ENCODE peak calls at places on chromosomes 11 and 22, in five cellular contexts. O, I, S, J and U are unnamed samples.

GRCh38 chr11:119377112-119377901 is 4.2 kb downstream of the USP2 start:
- DNase-seq in I (no peak), S (no peak), O (no peak), J (no peak), U (no peak)

GRCh38 chr11:112784323-112785073 is 176.7 kb upstream of the NCAM1 start:
- DNase-seq in O (no peak), I (peak), S (peak), J (no peak), U (peak)

GRCh38 chr11:8777907-8778767 is 95.5 kb downstream of the RPL27A start:
- DNase-seq in S (no peak), O (peak), J (no peak), I (peak), U (peak)

GRCh38 chr11:30879322-30880020 is 293.3 kb upstream of the MPPED2 start:
- DNase-seq in O (no peak), J (no peak), S (no peak), I (no peak), U (no peak)

GRCh38 chr22:49021926-49022815 is 805.5 kb downstream of the BRD1 start:
- DNase-seq in O (no peak), I (no peak), J (no peak), S (no peak), U (no peak)

GRCh38 chr11:77559686-77560425 is 29.9 kb upstream of the AQP11 start:
- DNase-seq in O (no peak), J (no peak), I (peak), S (no peak), U (peak)

GRCh38 chr11:43582837-43583462 is 97.6 kb upstream of the HSD17B12 start:
- DNase-seq in I (no peak), J (no peak), O (no peak), S (no peak), U (no peak)

GRCh38 chr22:43200031-43200430 is 13.1 kb upstream of the TTLL12 start:
- DNase-seq in J (no peak), I (no peak), O (no peak), S (no peak), U (no peak)

GRCh38 chr11:125940145-125940544 is 5.7 kb upstream of the VSIG10L2 start:
- DNase-seq in S (no peak), J (no peak), I (no peak), O (no peak), U (no peak)

GRCh38 chr11:20360650-20361049 is 2.9 kb upstream of the HTATIP2 start:
- DNase-seq in J (no peak), S (no peak), O (no peak), I (peak), U (peak)

GRCh38 chr22:27307545-27308279 is 493.8 kb downstream of the MN1 start:
- DNase-seq in O (no peak), J (no peak), S (no peak), I (no peak), U (no peak)

GRCh38 chr11:119316017-119316728 is 757 bp downstream of the MCAM start:
- DNase-seq in O (no peak), S (no peak), I (no peak), J (peak), U (no peak)

GRCh38 chr22:39528681-39529486 is 3.7 kb downstream of the RPS19BP1 start:
- DNase-seq in O (peak), S (peak), I (peak), J (peak), U (peak)

GRCh38 chr22:38870791-38871359 is 1.1 kb downstream of the CBX6 start:
- DNase-seq in O (no peak), I (no peak), J (no peak), S (no peak), U (no peak)

GRCh38 chr11:64490562-64491216 is 100.3 kb upstream of the SLC22A12 start:
- DNase-seq in O (no peak), S (no peak), J (no peak), I (no peak), U (no peak)

GRCh38 chr11:9982796-9983579 is 311.0 kb downstream of the SBF2 start:
- DNase-seq in J (no peak), O (no peak), I (peak), S (no peak), U (peak)

GRCh38 chr11:26276798-26277424 is 55.0 kb upstream of the ANO3 start:
- DNase-seq in S (peak), O (peak), I (peak), J (peak), U (peak)

GRCh38 chr11:94876645-94877445 is 96.5 kb downstream of the CWC15 start:
- DNase-seq in I (peak), J (peak), O (peak), S (peak), U (peak)

GRCh38 chr22:27990451-27990840 is 71.4 kb upstream of the PITPNB start:
- DNase-seq in J (no peak), S (no peak), O (no peak), I (no peak), U (no peak)

GRCh38 chr11:94749367-94749766 is 18.8 kb upstream of the AMOTL1 start:
- DNase-seq in J (no peak), I (no peak), S (no peak), O (no peak), U (no peak)

GRCh38 chr11:2862395-2862949 is 23.1 kb downstream of the CDKN1C start:
- DNase-seq in J (no peak), O (no peak), S (no peak), I (no peak), U (no peak)

GRCh38 chr11:70732493-70733206 is 334.3 kb downstream of the CTTN start:
- DNase-seq in S (no peak), I (no peak), J (no peak), O (no peak), U (no peak)
- TF ChIP-seq CTCF in S (no peak), I (no peak), J (no peak), O (no peak), U (no peak)

GRCh38 chr22:25077964-25078363 is 121.7 kb upstream of the CRYBB3 start:
- DNase-seq in S (no peak), O (no peak), J (no peak), I (no peak), U (no peak)

GRCh38 chr22:25077056-25077455 is 122.6 kb upstream of the CRYBB3 start:
- DNase-seq in O (no peak), I (no peak), S (no peak), J (no peak), U (no peak)

GRCh38 chr22:25076281-25076680 is 123.4 kb upstream of the CRYBB3 start:
- DNase-seq in S (no peak), I (no peak), J (no peak), O (no peak), U (no peak)

GRCh38 chr22:25080855-25081254 is 118.8 kb upstream of the CRYBB3 start:
- DNase-seq in O (no peak), J (no peak), S (no peak), I (no peak), U (no peak)

DNA sequence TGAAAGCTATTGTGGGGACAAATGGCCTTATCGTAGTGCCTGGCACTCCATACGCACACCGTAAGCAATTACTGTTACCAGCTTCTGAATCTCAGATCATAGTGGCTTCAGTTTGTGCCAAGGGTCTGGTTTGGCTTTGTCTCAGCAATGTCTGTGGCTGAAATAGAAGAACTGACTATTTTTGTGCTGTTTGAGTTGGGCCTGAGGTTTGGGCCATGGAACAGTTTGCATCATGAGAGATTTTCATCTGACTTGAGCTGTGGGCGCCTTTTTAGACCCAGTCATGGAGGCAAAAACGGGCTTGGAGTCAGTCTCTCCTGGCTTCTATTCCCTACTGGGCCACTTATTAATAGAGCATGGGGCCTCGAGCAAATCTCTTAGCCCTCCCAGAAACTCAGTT is 121.1 kb upstream of the CRYBB3 start:
- DNase-seq in O (no peak), I (no peak), S (no peak), J (no peak), U (no peak)
- TF ChIP-seq CTCF in O (no peak), I (no peak), S (no peak), J (no peak), U (no peak)

GRCh38 chr11:876550-876949 is 33.9 kb downstream of the TSPAN4 start:
- DNase-seq in O (no peak), J (peak), S (no peak), I (peak), U (no peak)
- TF ChIP-seq CTCF in O (no peak), J (no peak), S (no peak), I (no peak), U (no peak)

GRCh38 chr11:111454561-111455192 is 57.5 kb downstream of the BTG4 start:
- DNase-seq in O (peak), S (no peak), I (peak), J (peak), U (peak)
- TF ChIP-seq CTCF in O (peak), S (peak), I (peak), J (peak), U (peak)

GRCh38 chr11:129743029-129743846 is 72.4 kb upstream of the TMEM45B start:
- DNase-seq in I (no peak), S (no peak), J (no peak), O (no peak), U (no peak)
- TF ChIP-seq CTCF in I (no peak), S (no peak), J (no peak), O (no peak), U (no peak)

DNA sequence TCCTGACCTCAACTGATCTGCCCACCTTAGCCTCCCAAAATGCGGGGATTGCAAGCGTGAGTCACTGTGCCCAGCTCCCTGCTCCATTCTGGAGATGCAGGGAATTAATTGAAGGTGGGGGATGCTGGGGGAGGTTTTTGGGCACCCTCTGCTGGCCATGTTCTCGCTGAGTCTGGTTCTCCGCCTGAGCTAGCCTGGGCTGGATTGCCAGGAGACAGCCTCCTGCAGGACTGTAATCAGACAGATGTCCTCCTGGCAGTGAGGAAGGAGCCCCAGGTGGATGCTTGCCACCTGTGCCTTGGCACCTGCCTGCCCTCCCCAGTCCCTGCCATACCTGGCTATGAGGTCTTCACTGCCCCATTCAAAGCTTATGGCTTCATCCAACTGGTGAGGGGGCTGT is 5.4 kb downstream of the MTFP1 start:
- DNase-seq in S (no peak), I (no peak), O (no peak), J (no peak), U (no peak)
- TF ChIP-seq CTCF in S (no peak), I (no peak), O (no peak), J (no peak), U (peak)

GRCh38 chr11:71563401-71563800 is 2.0 kb upstream of the KRTAP5-10 start:
- DNase-seq in J (peak), O (peak), S (no peak), I (peak), U (peak)
- TF ChIP-seq CTCF in J (peak), O (peak), S (no peak), I (peak), U (peak)

DNA sequence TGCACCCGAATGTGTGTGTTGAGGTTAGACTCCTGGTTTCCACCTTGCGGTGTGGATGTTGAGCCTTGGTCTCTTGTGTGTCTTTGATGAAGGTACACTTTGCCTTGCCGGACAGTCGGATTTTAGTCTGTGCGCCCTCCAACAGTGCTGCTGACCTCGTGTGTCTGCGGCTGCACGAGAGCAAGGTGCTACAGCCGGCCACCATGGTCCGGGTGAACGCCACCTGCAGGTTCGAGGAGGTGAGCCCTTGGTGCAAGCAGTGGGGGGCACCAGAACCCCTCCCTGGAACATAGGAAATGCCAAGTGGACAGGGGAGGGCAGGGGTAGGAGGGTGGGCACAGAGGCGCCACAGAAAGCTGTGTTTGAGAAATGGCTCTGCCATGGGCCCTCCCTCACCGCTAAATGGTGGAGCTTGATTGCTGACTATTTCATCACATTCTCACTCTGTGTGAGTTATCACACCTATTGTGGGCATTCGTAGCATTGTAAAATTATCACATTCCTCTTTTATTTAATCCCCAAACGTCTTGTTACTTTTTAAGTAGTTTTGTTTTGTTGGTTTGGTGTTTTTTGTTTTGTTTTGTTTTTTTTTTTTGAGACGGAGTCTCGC is 26.4 kb upstream of the PANX2 start:
- DNase-seq in S (no peak), I (no peak), O (no peak), J (no peak), U (no peak)
- TF ChIP-seq CTCF in S (no peak), I (no peak), O (no peak), J (no peak), U (no peak)

GRCh38 chr11:62910141-62910882 is 10.9 kb downstream of the CHRM1 start:
- DNase-seq in O (no peak), I (no peak), J (no peak), S (no peak), U (no peak)

GRCh38 chr11:62912268-62912667 is 8.9 kb downstream of the CHRM1 start:
- DNase-seq in J (no peak), O (no peak), S (no peak), I (no peak), U (no peak)

GRCh38 chr11:62908468-62909072 is 12.6 kb downstream of the CHRM1 start:
- DNase-seq in S (no peak), O (no peak), J (no peak), I (no peak), U (no peak)

GRCh38 chr11:62911137-62912130 is 9.7 kb downstream of the CHRM1 start:
- DNase-seq in J (no peak), O (no peak), I (no peak), S (no peak), U (no peak)

GRCh38 chr11:62909107-62909894 is 11.9 kb downstream of the CHRM1 start:
- DNase-seq in S (peak), I (peak), O (peak), J (peak), U (peak)
- TF ChIP-seq CTCF in S (peak), I (peak), O (peak), J (peak), U (peak)